ENCODE peak calls at places on chromosome 17, in four cellular contexts. One of them, this sample, is unnamed.

GRCh38 chr17:66549312-66549705 is 246.9 kb downstream of the PRKCA start:
- ATAC-seq in GM12878: no peak
- ATAC-seq in upper lobe of left lung: no peak
- ATAC-seq in K562: no peak
- ATAC-seq in this sample: no peak

GRCh38 chr17:57408064-57408811 is 151.9 kb downstream of the MSI2 start:
- ATAC-seq in GM12878: peak; percentile 92
- ATAC-seq in upper lobe of left lung: no peak
- ATAC-seq in K562: no peak
- ATAC-seq in this sample: no peak

GRCh38 chr17:32527146-32527545 is 40.4 kb downstream of the CDK5R1 start:
- ATAC-seq in GM12878: no peak
- ATAC-seq in upper lobe of left lung: no peak
- ATAC-seq in K562: no peak
- ATAC-seq in this sample: no peak

GRCh38 chr17:78438694-78439325 is 60.4 kb downstream of the PGS1 start:
- ATAC-seq in GM12878: no peak
- ATAC-seq in upper lobe of left lung: no peak
- ATAC-seq in K562: no peak
- ATAC-seq in this sample: peak; percentile 17

GRCh38 chr17:62605588-62605987 is 21.9 kb upstream of the MRC2 start:
- ATAC-seq in GM12878: no peak
- ATAC-seq in upper lobe of left lung: no peak
- ATAC-seq in K562: no peak
- ATAC-seq in this sample: no peak

GRCh38 chr17:48296453-48296852 is 133.6 kb downstream of the SKAP1 start:
- ATAC-seq in GM12878: no peak
- ATAC-seq in upper lobe of left lung: no peak
- ATAC-seq in K562: no peak
- ATAC-seq in this sample: no peak

GRCh38 chr17:67246648-67247415 is 1.8 kb upstream of the HELZ start:
- ATAC-seq in GM12878: peak; percentile 60
- ATAC-seq in upper lobe of left lung: peak; percentile 25
- ATAC-seq in K562: peak; percentile 9
- ATAC-seq in this sample: no peak

GRCh38 chr17:48055531-48056245 is 7.5 kb downstream of the NFE2L1 start:
- ATAC-seq in GM12878: peak; percentile 81
- ATAC-seq in upper lobe of left lung: no peak
- ATAC-seq in K562: peak; percentile 73
- ATAC-seq in this sample: no peak

GRCh38 chr17:55286681-55287589 is 22.2 kb downstream of the HLF start:
- ATAC-seq in GM12878: no peak
- ATAC-seq in upper lobe of left lung: no peak
- ATAC-seq in K562: no peak
- ATAC-seq in this sample: no peak

GRCh38 chr17:1040216-1040600 is 43.3 kb downstream of the TIMM22 start:
- ATAC-seq in GM12878: no peak
- ATAC-seq in upper lobe of left lung: peak; percentile 33
- ATAC-seq in K562: no peak
- ATAC-seq in this sample: no peak

GRCh38 chr17:72614871-72615626 is 477.4 kb downstream of the SLC39A11 start:
- ATAC-seq in GM12878: peak; percentile 73
- ATAC-seq in upper lobe of left lung: no peak
- ATAC-seq in K562: no peak
- ATAC-seq in this sample: no peak

GRCh38 chr17:17994271-17994670 is 21.6 kb downstream of the DRC3 start:
- ATAC-seq in GM12878: peak; percentile 88
- ATAC-seq in upper lobe of left lung: no peak
- ATAC-seq in K562: peak; percentile 64
- ATAC-seq in this sample: no peak

GRCh38 chr17:65243838-65244237 is 106.7 kb downstream of the RGS9 start:
- ATAC-seq in GM12878: no peak
- ATAC-seq in upper lobe of left lung: peak; percentile 24
- ATAC-seq in K562: no peak
- ATAC-seq in this sample: no peak

GRCh38 chr17:21275047-21275578 is 9.4 kb upstream of the MAP2K3 start:
- ATAC-seq in GM12878: peak; percentile 25
- ATAC-seq in upper lobe of left lung: no peak
- ATAC-seq in K562: no peak
- ATAC-seq in this sample: no peak

GRCh38 chr17:48148029-48148759 is 40.6 kb downstream of the SNX11 start:
- ATAC-seq in GM12878: no peak
- ATAC-seq in upper lobe of left lung: no peak
- ATAC-seq in K562: peak; percentile 80
- ATAC-seq in this sample: no peak

GRCh38 chr17:80045703-80046102 is 9.3 kb downstream of the CCDC40 start:
- ATAC-seq in GM12878: no peak
- ATAC-seq in upper lobe of left lung: no peak
- ATAC-seq in K562: no peak
- ATAC-seq in this sample: no peak

GRCh38 chr17:35006961-35007360 is 26.6 kb downstream of the LIG3 start:
- ATAC-seq in GM12878: no peak
- ATAC-seq in upper lobe of left lung: no peak
- ATAC-seq in K562: peak; percentile 11
- ATAC-seq in this sample: no peak

GRCh38 chr17:13884347-13884746 is 185.0 kb upstream of the COX10 start:
- ATAC-seq in GM12878: no peak
- ATAC-seq in upper lobe of left lung: no peak
- ATAC-seq in K562: no peak
- ATAC-seq in this sample: no peak

GRCh38 chr17:72631568-72631967 is 460.9 kb downstream of the SLC39A11 start:
- ATAC-seq in GM12878: no peak
- ATAC-seq in upper lobe of left lung: no peak
- ATAC-seq in K562: no peak
- ATAC-seq in this sample: no peak

GRCh38 chr17:8803531-8804416 is 4.6 kb upstream of the MFSD6L start:
- ATAC-seq in GM12878: no peak
- ATAC-seq in upper lobe of left lung: no peak
- ATAC-seq in K562: no peak
- ATAC-seq in this sample: no peak

GRCh38 chr17:48052956-48053757 is 5.0 kb downstream of the NFE2L1 start:
- ATAC-seq in GM12878: no peak
- ATAC-seq in upper lobe of left lung: no peak
- ATAC-seq in K562: no peak
- ATAC-seq in this sample: peak; percentile 25

GRCh38 chr17:12509836-12510235 is 155.9 kb upstream of the MYOCD start:
- ATAC-seq in GM12878: no peak
- ATAC-seq in upper lobe of left lung: no peak
- ATAC-seq in K562: no peak
- ATAC-seq in this sample: no peak

GRCh38 chr17:45364531-45365390 is 47.9 kb upstream of the MAP3K14 start:
- ATAC-seq in GM12878: peak; percentile 28
- ATAC-seq in upper lobe of left lung: no peak
- ATAC-seq in K562: no peak
- ATAC-seq in this sample: no peak
- H3K27ac ChIP-seq in GM12878: no peak overlapping the region
- H3K27ac ChIP-seq in upper lobe of left lung: no peak overlapping the region
- H3K27ac ChIP-seq in K562: no peak overlapping the region
- H3K27ac ChIP-seq in this sample: no peak overlapping the region

GRCh38 chr17:6642592-6642991 is 1.7 kb downstream of the TXNDC17 start:
- ATAC-seq in GM12878: no peak
- ATAC-seq in upper lobe of left lung: no peak
- ATAC-seq in K562: no peak
- ATAC-seq in this sample: no peak

GRCh38 chr17:6639651-6640535 is 618 bp downstream of the KIAA0753 start:
- ATAC-seq in GM12878: peak; percentile 61
- ATAC-seq in upper lobe of left lung: peak; percentile 75
- ATAC-seq in K562: peak; percentile 62
- ATAC-seq in this sample: peak; percentile 44

GRCh38 chr17:6641374-6641818 is 536 bp downstream of the TXNDC17 start:
- ATAC-seq in GM12878: peak; percentile 5
- ATAC-seq in upper lobe of left lung: peak; percentile 1
- ATAC-seq in K562: peak; percentile 8
- ATAC-seq in this sample: no peak

GRCh38 chr17:6639014-6639650 is 1.4 kb downstream of the KIAA0753 start:
- ATAC-seq in GM12878: no peak
- ATAC-seq in upper lobe of left lung: no peak
- ATAC-seq in K562: peak; percentile 5
- ATAC-seq in this sample: no peak

DNA sequence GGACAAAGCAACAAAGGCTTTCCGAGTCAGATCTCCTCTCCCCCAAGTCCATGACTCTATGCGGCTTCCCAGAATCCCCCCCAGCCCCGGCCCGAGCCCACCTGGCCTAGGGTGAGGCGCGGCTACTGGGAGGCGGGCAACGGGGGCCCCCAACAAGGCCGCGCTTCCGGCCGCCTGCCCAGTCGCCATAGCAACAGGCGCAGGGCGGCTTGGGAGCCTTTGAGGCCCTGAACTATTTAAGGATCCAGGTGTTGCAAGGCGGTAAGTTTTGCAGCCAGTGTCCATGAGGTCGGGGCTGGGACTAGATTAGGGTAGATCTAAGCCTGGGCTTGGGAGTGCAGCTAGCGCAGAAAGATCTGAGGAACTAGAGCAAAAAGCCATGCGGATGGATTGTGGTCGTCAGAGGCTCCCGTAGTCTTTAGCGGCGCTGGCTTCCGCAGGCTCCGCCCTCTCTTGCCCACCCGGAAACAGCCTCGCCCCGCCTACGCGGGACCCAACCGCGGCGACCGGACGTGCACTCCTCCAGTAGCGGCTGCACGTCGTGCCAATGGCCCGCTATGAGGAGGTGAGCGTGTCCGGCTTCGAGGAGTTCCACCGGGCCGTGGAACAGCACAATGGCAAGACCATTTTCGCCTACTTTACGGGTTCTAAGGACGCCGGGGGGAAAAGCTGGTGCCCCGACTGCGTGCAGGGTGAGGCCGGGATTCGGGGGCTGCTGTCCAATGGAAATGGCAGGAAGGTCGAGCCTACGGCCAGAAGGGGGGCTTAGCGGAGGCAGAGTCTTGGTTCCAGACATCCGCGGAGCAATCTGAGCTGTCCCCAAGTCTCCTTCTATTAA is at the start of the genes KIAA0753 and TXNDC17:
- ATAC-seq in GM12878: peak; percentile 94
- ATAC-seq in upper lobe of left lung: peak; percentile 99
- ATAC-seq in K562: peak; percentile 91
- ATAC-seq in this sample: peak; percentile 97
- TF ChIP-seq EP300 in GM12878: no peak
- TF ChIP-seq EP300 in upper lobe of left lung: no peak
- TF ChIP-seq EP300 in K562: no peak
- TF ChIP-seq EP300 in this sample: no peak

DNA sequence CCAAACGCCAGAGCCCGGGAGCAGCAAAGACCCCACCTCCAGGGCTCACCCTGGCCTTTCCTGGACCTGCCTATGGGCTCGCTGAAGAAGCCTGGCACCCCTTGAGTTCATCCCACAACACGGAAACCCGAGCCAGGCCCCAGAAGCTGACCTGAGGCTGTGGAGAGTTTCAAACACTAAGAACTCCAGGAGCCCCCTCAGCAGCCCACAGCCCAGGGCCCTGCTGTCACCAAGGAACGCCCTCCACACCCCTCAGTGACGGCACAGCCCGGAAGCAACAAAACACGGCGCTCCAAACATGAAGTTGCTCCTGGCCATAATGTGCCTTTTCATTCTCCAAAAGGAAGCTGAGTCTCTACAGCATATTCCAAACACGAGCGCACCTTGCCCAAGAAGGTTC is 9.2 kb downstream of the SLC38A10 start:
- ATAC-seq in GM12878: no peak
- ATAC-seq in upper lobe of left lung: peak; percentile 2
- ATAC-seq in K562: peak; percentile 20
- ATAC-seq in this sample: peak; percentile 27
- H3K27ac ChIP-seq in GM12878: peak overlapping the region; percentile 88
- H3K27ac ChIP-seq in upper lobe of left lung: peak overlapping the region; percentile 86
- H3K27ac ChIP-seq in K562: peak overlapping the region; percentile 84
- H3K27ac ChIP-seq in this sample: peak overlapping the region; percentile 74

DNA sequence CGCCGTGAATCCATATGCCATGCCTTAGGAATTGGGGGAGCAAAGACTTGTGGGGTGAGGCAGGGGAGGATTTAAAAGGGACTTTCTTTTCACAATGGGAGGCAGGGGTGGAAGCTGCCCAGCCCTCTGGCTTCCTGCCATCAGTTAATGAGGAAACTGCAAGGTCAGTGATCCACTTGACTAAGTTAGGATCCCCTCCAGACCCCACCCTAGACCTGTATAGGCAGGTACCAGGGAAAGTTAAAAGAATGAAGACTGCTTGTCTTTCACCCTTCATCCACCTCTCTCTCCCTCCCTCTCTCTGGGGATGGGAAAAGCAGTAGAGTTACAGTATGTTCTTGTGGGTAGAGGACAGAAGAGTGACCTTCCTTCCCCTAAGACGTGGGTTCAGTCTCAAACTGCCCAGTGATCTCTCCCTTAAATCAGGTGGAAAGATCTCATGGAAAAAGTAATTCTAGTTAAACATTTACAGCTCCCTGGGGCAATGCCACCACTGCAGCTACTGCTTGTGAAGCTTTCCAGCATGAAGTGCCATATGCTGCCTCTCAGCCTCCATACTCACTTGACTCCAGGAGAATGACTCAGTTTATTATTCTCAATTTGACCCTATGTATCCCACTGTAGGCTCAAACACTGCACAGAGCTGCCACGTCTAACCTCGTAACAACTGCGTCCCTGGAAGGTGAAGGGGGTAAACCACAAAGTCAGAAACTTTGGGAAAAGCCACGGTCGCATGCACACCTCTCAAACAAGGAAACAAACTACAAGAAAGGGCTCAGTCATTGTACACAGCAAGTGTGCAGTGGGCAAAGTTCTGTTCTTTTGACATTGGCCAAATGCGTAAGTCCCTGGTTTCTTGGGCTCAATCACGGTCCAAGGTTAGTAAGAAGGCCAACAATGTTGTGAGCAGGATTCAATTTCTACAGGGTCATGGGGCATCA is 1.2 kb downstream of the COA3 start:
- ATAC-seq in GM12878: no peak
- ATAC-seq in upper lobe of left lung: no peak
- ATAC-seq in K562: no peak
- ATAC-seq in this sample: no peak
- TF ChIP-seq EP300 in GM12878: no peak
- TF ChIP-seq EP300 in upper lobe of left lung: no peak
- TF ChIP-seq EP300 in K562: no peak
- TF ChIP-seq EP300 in this sample: no peak

DNA sequence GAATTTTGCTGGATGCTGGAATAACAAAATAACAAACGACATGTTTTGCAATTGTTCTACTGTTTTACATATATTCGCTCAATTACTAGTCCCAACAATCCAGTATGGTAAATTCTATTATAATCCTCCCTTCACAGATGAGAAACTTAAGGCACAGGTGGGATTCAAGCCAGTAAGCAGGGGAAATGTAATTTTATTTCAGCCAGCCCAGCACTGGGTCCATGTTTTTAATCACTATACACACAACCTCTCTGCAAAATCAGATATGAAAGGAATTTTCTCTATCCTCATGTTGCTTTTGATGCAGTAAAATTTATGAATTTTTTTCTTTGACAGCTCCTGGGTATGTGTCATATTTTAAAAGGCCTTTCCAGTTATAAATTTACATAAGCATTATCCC is 4.4 kb downstream of the KRTAP4-5 start:
- ATAC-seq in GM12878: no peak
- ATAC-seq in upper lobe of left lung: no peak
- ATAC-seq in K562: no peak
- ATAC-seq in this sample: no peak
- H3K27ac ChIP-seq in GM12878: no peak overlapping the region
- H3K27ac ChIP-seq in upper lobe of left lung: no peak overlapping the region
- H3K27ac ChIP-seq in K562: no peak overlapping the region
- H3K27ac ChIP-seq in this sample: no peak overlapping the region

GRCh38 chr17:4476512-4477070 is 22.1 kb upstream of the SPNS2 start:
- ATAC-seq in GM12878: no peak
- ATAC-seq in upper lobe of left lung: no peak
- ATAC-seq in K562: no peak
- ATAC-seq in this sample: peak; percentile 13
- TF ChIP-seq EP300 in GM12878: no peak
- TF ChIP-seq EP300 in upper lobe of left lung: no peak
- TF ChIP-seq EP300 in K562: no peak
- TF ChIP-seq EP300 in this sample: no peak

This sample was measured in gastroesophageal sphincter.